ENCODE peak calls at places on chromosomes 4 and X, in six cellular contexts. I is H1, S is GM12878, V is K562, Z is WTC11, C is HepG2. N is an unnamed sample.

GRCh38 chrX:17859609-17860178 is 1.4 kb downstream of the RAI2 start:
- DNase-seq in I (no peak), S (no peak), V (no peak), Z (peak; percentile 11), C (no peak), N (peak; percentile 11)

GRCh38 chr4:35447474-35447873 is 796.8 kb downstream of the ARAP2 start:
- DNase-seq in I (no peak), S (no peak), V (no peak), Z (no peak), C (no peak), N (no peak)

GRCh38 chr4:128528177-128528576 is 240.6 kb upstream of the PGRMC2 start:
- DNase-seq in I (no peak), S (no peak), V (no peak), Z (no peak), C (no peak), N (no peak)

GRCh38 chr4:124321370-124321769 is 391.2 kb downstream of the ANKRD50 start:
- DNase-seq in I (no peak), S (no peak), V (no peak), Z (peak; percentile 12), C (no peak), N (peak; percentile 24)

GRCh38 chr4:42881262-42881661 is 11.3 kb upstream of the GRXCR1 start:
- DNase-seq in I (no peak), S (no peak), V (no peak), Z (no peak), C (no peak), N (no peak)

GRCh38 chrX:103356023-103356798 is at the start of gene TCEAL9:
- DNase-seq in I (no peak), S (no peak), V (peak; percentile 14), Z (peak; percentile 36), C (peak; percentile 51), N (peak; percentile 60)

GRCh38 chr4:4289575-4289929 is 402 bp downstream of the LYAR start:
- DNase-seq in I (no peak), S (no peak), V (no peak), Z (no peak), C (no peak), N (no peak)

GRCh38 chr4:136526517-136526916 is 1005.8 kb downstream of the PCDH18 start:
- DNase-seq in I (no peak), S (no peak), V (no peak), Z (no peak), C (no peak), N (no peak)

GRCh38 chrX:24479924-24480722 is 15.0 kb downstream of the PDK3 start:
- DNase-seq in I (no peak), S (peak; percentile 81), V (no peak), Z (no peak), C (no peak), N (no peak)

DNA sequence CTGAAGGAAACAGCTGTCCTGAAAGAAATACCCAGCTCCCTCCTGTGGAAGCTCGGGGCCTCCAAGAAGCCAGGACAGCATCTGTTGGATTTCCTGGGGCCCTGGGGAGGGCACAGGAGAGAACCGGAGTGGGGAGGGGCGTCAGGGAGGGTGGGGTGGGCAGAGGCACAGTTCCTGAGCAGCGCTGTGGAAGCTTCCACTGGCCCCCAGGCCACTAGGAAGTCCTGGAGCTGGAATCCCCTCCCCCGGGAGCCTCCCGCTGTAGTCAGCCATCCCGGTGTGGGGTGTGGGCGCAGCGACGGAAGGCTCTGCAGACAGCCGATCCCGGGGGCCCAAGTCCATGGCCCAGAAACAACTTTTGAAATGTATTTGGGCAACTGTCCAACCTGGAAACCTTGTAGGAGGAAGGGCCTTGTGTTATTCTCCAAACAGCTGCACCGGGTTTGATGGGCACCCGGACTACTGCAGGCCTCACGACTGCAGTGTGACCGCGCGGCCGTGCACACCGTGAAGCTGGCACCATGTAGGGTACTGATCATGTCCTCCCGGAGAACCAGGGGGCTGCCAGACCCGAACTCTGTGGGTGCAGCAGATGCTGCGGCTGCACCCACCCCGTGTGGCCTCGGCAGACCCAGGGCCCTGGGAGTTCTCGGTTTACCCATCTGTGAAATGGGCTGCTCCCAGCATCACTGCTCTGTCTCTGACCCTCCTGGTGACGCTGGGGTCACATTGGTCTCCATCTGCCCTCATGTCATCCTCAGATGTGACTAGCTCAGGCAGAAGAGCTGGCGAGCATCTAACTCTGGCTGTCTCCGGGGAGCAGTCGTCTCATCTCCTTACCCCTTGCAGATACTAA is 68.5 kb upstream of the HMX1 start:
- DNase-seq in I (no peak), S (no peak), V (peak; percentile 3), Z (no peak), C (no peak), N (peak; percentile 37)
- TF ChIP-seq CREB1 in I (no peak), S (no peak), V (no peak), Z (no peak), C (no peak), N (no peak)

DNA sequence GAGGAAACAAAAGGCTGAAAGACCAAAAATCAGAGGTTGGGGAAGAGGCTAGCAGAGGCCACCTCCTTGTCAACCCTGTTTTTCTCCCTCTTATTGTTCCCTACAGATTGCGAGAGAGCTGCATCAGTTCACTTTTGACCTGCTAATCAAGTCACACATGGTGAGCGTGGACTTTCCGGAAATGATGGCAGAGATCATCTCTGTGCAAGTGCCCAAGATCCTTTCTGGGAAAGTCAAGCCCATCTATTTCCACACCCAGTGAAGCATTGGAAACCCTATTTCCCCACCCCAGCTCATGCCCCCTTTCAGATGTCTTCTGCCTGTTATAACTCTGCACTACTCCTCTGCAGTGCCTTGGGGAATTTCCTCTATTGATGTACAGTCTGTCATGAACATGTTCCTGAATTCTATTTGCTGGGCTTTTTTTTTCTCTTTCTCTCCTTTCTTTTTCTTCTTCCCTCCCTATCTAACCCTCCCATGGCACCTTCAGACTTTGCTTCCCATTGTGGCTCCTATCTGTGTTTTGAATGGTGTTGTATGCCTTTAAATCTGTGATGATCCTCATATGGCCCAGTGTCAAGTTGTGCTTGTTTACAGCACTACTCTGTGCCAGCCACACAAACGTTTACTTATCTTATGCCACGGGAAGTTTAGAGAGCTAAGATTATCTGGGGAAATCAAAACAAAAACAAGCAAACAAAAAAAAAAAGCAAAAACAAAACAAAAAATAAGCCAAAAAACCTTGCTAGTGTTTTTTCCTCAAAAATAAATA is 179.9 kb downstream of the AR start:
- DNase-seq in I (no peak), S (no peak), V (no peak), Z (no peak), C (no peak), N (no peak)
- TF ChIP-seq CREB1 in I (no peak), S (no peak), V (no peak), Z (no peak), C (no peak), N (no peak)

GRCh38 chrX:31546130-31546529 is 474.3 kb upstream of the FTHL17 start:
- DNase-seq in I (no peak), S (no peak), V (no peak), Z (no peak), C (no peak), N (no peak)
- TF ChIP-seq CREB1 in I (no peak), S (no peak), V (no peak), Z (no peak), C (no peak), N (no peak)

GRCh38 chr4:139785356-139785755 is 119.7 kb downstream of the MGST2 start:
- DNase-seq in I (no peak), S (no peak), V (no peak), Z (no peak), C (no peak), N (no peak)

GRCh38 chr4:139786494-139787354 is 121.1 kb downstream of the MGST2 start:
- DNase-seq in I (no peak), S (no peak), V (no peak), Z (no peak), C (no peak), N (no peak)

GRCh38 chr4:139779653-139780052 is 114.0 kb downstream of the MGST2 start:
- DNase-seq in I (no peak), S (no peak), V (no peak), Z (no peak), C (no peak), N (no peak)

GRCh38 chr4:139782926-139783542 is 117.4 kb downstream of the MGST2 start:
- DNase-seq in I (no peak), S (no peak), V (no peak), Z (no peak), C (no peak), N (no peak)

GRCh38 chr4:139783761-139784484 is 118.3 kb downstream of the MGST2 start:
- DNase-seq in I (no peak), S (no peak), V (no peak), Z (no peak), C (peak; percentile 53), N (peak; percentile 50)
- TF ChIP-seq CREB1 in I (no peak), S (no peak), V (no peak), Z (no peak), C (no peak), N (no peak)

GRCh38 chr4:25551608-25552007 is 104.0 kb upstream of the SLC34A2 start:
- DNase-seq in I (no peak), S (no peak), V (no peak), Z (no peak), C (no peak), N (no peak)
- TF ChIP-seq CREB1 in I (no peak), S (no peak), V (no peak), Z (no peak), C (no peak), N (no peak)

DNA sequence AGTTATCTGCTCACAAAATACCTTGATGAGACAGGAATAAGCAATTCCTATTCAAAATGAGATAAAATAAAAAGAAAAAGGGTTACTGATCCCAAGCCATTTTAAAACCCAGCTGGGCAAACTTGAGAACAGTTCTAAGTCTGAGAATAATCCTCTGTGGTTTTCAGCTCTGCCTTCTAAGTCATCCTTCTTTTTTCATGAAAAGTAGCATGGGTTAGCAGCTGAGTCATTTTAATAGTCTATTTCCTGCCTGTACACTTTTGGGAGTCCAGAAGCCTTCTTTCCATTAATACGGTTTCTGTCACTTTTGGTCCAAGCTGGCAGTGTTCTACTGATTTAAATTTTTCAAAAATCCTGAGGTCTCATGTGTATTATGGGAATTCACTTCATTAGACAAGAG is 374.3 kb downstream of the IQCM start:
- DNase-seq in I (no peak), S (no peak), V (no peak), Z (no peak), C (no peak), N (no peak)
- TF ChIP-seq CREB1 in I (no peak), S (no peak), V (no peak), Z (no peak), C (no peak), N (no peak)

GRCh38 chrX:20116575-20117240 is at the start of gene MAP7D2:
- DNase-seq in I (no peak), S (no peak), V (no peak), Z (peak; percentile 31), C (peak; percentile 2), N (peak; percentile 44)
- TF ChIP-seq CREB1 in I (no peak), S (no peak), V (no peak), Z (no peak), C (no peak), N (no peak)

GRCh38 chr4:55864577-55865223 is 11.3 kb downstream of the EXOC1 start:
- DNase-seq in I (no peak), S (no peak), V (no peak), Z (no peak), C (no peak), N (no peak)

GRCh38 chr4:55868691-55869090 is 15.2 kb downstream of the EXOC1 start:
- DNase-seq in I (no peak), S (no peak), V (no peak), Z (no peak), C (no peak), N (no peak)

GRCh38 chr4:55865228-55865806 is 11.9 kb downstream of the EXOC1 start:
- DNase-seq in I (no peak), S (no peak), V (no peak), Z (no peak), C (no peak), N (no peak)

GRCh38 chr4:55866290-55866907 is 13.0 kb downstream of the EXOC1 start:
- DNase-seq in I (no peak), S (peak; percentile 15), V (peak; percentile 37), Z (no peak), C (no peak), N (no peak)

GRCh38 chr4:55866973-55867574 is 13.6 kb downstream of the EXOC1 start:
- DNase-seq in I (no peak), S (peak; percentile 38), V (peak; percentile 35), Z (no peak), C (peak; percentile 65), N (peak; percentile 77)
- TF ChIP-seq CREB1 in I (no peak), S (no peak), V (no peak), Z (no peak), C (no peak), N (no peak)

N was measured in GM23338.